ENCODE peak calls at places on chromosomes 13 and 19, in eight cellular contexts. L, I, Y, X, Z, S, P and M are unnamed samples.

GRCh38 chr13:60431108-60431700 is 34.2 kb downstream of the TDRD3 start:
- DNase-seq in Z (no peak), S (no peak), L (no peak), Y (no peak), I (no peak), P (peak; percentile 63), X (no peak), M (no peak)

GRCh38 chr13:44317752-44318550 is 55.7 kb upstream of the SERP2 start:
- DNase-seq in Z (no peak), I (no peak), P (no peak), L (no peak), Y (no peak), S (no peak), X (no peak), M (no peak)

GRCh38 chr13:49584771-49585182 is 581 bp downstream of the RCBTB1 start:
- DNase-seq in L (no peak), Y (no peak), S (no peak), X (no peak), Z (no peak), P (no peak), I (no peak), M (no peak)

GRCh38 chr19:38556521-38557174 is 61.1 kb downstream of the MAP4K1 start:
- DNase-seq in Z (no peak), I (no peak), S (no peak), L (no peak), X (peak; percentile 12), P (no peak), Y (no peak), M (no peak)

GRCh38 chr19:38362076-38362945 is 12.1 kb upstream of the PSMD8 start:
- DNase-seq in P (peak; percentile 57), X (peak; percentile 87), Z (peak; percentile 70), L (peak; percentile 86), S (peak; percentile 77), Y (no peak), I (peak; percentile 92), M (peak; percentile 24)

GRCh38 chr13:48641404-48641803 is 12.3 kb upstream of the CYSLTR2 start:
- DNase-seq in I (no peak), S (no peak), Z (no peak), Y (no peak), X (no peak), P (no peak), L (no peak), M (no peak)

GRCh38 chr13:111488466-111489132 is 168.2 kb downstream of the TEX29 start:
- DNase-seq in L (peak; percentile 15), S (peak; percentile 3), P (no peak), I (no peak), Z (no peak), X (no peak), Y (no peak), M (no peak)

GRCh38 chr13:43664700-43665191 is 122.0 kb downstream of the ENOX1 start:
- DNase-seq in S (peak; percentile 16), L (no peak), X (no peak), Z (peak; percentile 23), P (peak; percentile 57), I (peak; percentile 48), Y (no peak), M (no peak)

GRCh38 chr13:59906413-59907027 is 257.2 kb downstream of the DIAPH3 start:
- DNase-seq in I (no peak), X (no peak), S (no peak), P (no peak), L (no peak), Y (no peak), Z (no peak), M (no peak)

GRCh38 chr19:14073925-14074838 is 1.6 kb downstream of the MISP3 start:
- DNase-seq in Z (no peak), S (no peak), I (no peak), Y (no peak), X (no peak), L (no peak), P (peak; percentile 50), M (peak; percentile 67)

GRCh38 chr13:95404141-95404882 is 103.1 kb upstream of the ABCC4 start:
- DNase-seq in I (peak; percentile 90), P (peak; percentile 83), L (peak; percentile 86), X (peak; percentile 90), Y (peak; percentile 91), S (peak; percentile 87), Z (peak; percentile 67), M (peak; percentile 72)

GRCh38 chr13:44573790-44574465 is 2.2 kb downstream of the TSC22D1 start:
- DNase-seq in P (peak; percentile 61), Z (no peak), S (peak; percentile 48), L (no peak), X (peak; percentile 65), I (no peak), Y (no peak), M (no peak)

GRCh38 chr13:108903613-108904012 is 274.2 kb downstream of the MYO16 start:
- DNase-seq in S (no peak), I (no peak), P (no peak), Y (no peak), X (no peak), Z (no peak), L (no peak), M (no peak)

DNA sequence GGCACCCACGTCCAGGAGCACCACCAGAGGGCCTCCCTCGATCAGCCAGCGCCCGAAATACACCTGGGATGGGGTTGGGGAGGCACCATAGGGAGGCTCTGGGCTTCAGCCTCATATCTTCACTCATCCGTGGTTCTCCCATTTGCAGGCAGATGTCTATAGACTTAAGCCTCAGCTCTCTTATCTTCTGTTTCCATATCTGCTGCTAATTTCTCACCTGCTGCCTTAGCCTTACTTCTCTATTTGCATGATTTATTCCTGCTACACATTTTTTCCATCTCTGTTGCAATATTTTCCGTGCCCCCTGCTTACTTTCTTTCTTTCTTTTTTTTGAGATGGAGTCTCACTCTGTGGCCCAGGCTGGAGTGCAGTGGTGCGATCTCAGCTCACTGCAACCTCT is 5.8 kb downstream of the GYS1 start:
- DNase-seq in L (no peak), X (no peak), S (no peak), P (no peak), I (no peak), Z (no peak), Y (no peak), M (no peak)
- H3K27ac ChIP-seq in L (no peak overlapping the region), X (peak overlapping the region; percentile 58), S (no peak overlapping the region), P (no peak overlapping the region), I (no peak overlapping the region), Z (no peak overlapping the region), Y (no peak overlapping the region), M (no peak overlapping the region)

DNA sequence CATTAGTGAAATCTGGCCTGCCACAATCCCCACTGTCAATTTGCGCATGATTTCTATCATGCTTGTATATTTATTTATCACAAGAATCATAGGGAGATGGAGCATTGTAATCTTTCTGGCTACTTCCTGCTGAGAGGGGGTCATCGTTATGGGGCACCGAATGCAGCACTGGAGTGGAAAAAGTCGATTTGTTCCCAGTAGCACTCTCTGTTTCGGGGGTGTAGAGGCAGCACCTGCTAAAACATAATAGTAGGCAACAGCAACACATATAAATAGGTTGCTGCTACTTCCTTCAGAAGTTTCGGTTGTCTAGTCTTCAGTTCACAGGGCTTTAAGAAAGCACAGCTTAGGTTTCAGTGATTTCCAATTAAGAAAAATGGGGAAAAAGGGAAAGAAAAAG is 23.4 kb upstream of the CEACAM21 start:
- DNase-seq in P (no peak), S (no peak), Z (no peak), L (no peak), I (no peak), Y (no peak), X (no peak), M (no peak)
- H3K27ac ChIP-seq in P (no peak overlapping the region), S (peak overlapping the region; percentile 2), Z (no peak overlapping the region), L (no peak overlapping the region), I (peak overlapping the region; percentile 49), Y (no peak overlapping the region), X (no peak overlapping the region), M (peak overlapping the region; percentile 88)

DNA sequence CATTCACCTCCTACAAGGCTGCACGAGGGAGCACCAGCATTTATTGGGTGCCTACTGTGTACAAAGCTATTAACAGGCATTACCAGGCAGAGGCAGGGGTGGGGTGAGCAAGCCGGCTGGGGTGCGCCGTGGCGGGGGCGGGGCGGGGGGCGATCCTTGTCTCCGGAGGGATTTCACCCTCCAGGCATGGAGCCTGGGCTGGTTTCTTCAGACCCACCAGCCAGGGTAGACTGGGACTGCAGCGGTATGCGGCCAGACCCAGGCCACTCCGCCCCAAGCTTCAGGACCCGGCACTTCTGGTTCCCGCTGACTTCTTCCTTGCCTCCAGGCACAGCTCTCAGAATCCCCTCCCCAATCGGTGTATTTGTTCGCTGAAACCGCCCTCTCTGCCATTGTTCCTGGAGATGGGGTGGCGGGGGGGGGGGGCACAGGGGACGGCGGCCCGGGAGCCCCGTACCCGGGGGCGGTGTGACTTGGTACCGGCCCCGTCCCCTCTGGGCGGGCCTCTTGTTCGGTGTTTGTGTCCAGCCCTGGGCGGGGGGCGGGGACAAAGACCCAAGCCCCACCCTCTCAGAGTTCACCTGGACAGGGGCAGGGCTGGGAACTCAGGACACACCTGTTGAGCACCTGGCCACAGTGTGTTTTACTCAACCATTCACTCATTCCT is 14.4 kb downstream of the TJP3 start:
- DNase-seq in Z (no peak), S (peak; percentile 82), X (no peak), Y (no peak), P (peak; percentile 70), I (no peak), L (no peak), M (no peak)
- H3K27ac ChIP-seq in Z (no peak overlapping the region), S (peak overlapping the region; percentile 4), X (no peak overlapping the region), Y (no peak overlapping the region), P (peak overlapping the region; percentile 17), I (no peak overlapping the region), L (no peak overlapping the region), M (no peak overlapping the region)

GRCh38 chr19:18431351-18432197 is 6.4 kb downstream of the ISYNA1 start:
- DNase-seq in I (no peak), L (no peak), Z (no peak), P (no peak), Y (no peak), X (no peak), S (no peak), M (no peak)

GRCh38 chr19:18430417-18431144 is 7.4 kb downstream of the ISYNA1 start:
- DNase-seq in S (no peak), P (no peak), L (no peak), I (no peak), Z (peak; percentile 39), Y (no peak), X (no peak), M (no peak)

GRCh38 chr19:18428173-18428836 is 9.1 kb downstream of the SSBP4 start:
- DNase-seq in X (peak; percentile 50), P (no peak), S (no peak), I (no peak), Z (no peak), Y (no peak), L (no peak), M (no peak)

GRCh38 chr19:18428837-18429674 is 8.9 kb downstream of the ISYNA1 start:
- DNase-seq in X (peak; percentile 83), Y (peak; percentile 76), L (peak; percentile 89), Z (peak; percentile 72), S (peak; percentile 50), P (no peak), I (peak; percentile 90), M (peak; percentile 83)

DNA sequence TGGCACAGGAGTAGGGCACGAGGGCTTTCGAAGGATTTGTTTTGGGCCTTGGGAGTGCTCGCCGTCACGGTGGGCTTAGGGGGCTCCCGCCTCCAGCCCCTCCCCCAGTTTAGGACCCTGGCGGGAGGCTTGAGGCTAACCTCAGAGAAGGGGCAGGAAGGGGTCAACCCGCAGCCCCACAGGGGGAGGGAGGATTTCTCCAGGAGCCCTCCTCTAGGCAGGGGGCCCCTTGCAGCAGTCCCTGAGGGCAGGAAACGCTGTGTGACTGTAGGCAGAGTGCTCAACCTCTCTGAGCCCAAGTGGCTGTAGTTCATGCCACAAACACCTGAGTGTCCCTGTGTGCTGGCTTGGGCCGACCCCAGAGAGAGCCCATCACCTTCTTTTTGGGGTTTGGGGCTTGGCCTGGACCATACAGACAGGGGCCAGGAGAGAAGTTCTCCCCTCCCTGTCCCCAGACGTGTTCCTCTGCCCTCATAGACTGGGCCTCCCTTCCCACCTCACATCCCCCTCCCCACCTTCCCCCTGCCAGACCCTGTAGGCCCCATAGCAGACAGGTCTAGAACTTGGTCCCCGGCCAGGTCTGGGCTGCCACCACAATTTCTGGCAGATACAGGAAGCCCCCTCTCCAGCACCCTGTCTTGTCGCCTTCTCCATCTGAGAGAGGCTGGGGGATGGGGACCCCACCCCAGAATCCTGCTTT is 8.1 kb downstream of the ISYNA1 start:
- DNase-seq in Z (peak; percentile 49), L (no peak), P (no peak), Y (no peak), X (no peak), S (no peak), I (no peak), M (no peak)
- H3K27ac ChIP-seq in Z (peak overlapping the region; percentile 85), L (peak overlapping the region; percentile 69), P (no peak overlapping the region), Y (peak overlapping the region; percentile 65), X (no peak overlapping the region), S (no peak overlapping the region), I (peak overlapping the region; percentile 79), M (peak overlapping the region; percentile 83)